ENCODE peak calls at places on chromosomes 2 and 18, in ten cellular contexts. L is Peyer's patch, I is heart left ventricle, R is breast epithelium, O is adrenal gland, E is HepG2, K is stomach, U is IMR-90, W is body of pancreas, J is esophagus squamous epithelium. X is an unnamed sample.

GRCh38 chr2:153196378-153197058 is 282.0 kb downstream of the RPRM start:
- DNase-seq in W (no peak), R (no peak), O (no peak), J (no peak), I (no peak), L (peak), U (no peak), E (no peak), K (no peak), X (no peak)

GRCh38 chr2:48315847-48316194 is 214.1 kb upstream of the STON1 start:
- DNase-seq in L (peak), I (no peak), K (no peak), R (no peak), W (peak), J (no peak), E (peak), U (no peak), O (no peak), X (no peak)

GRCh38 chr18:60624207-60624606 is 251.6 kb upstream of the MC4R start:
- DNase-seq in W (no peak), L (no peak), E (no peak), U (no peak), O (no peak), J (no peak), R (no peak), K (no peak), I (no peak), X (no peak)

GRCh38 chr18:13376841-13377351 is 158.3 kb downstream of the LDLRAD4 start:
- DNase-seq in K (no peak), J (no peak), W (no peak), R (no peak), I (no peak), U (no peak), L (peak), E (no peak), O (peak), X (peak)

GRCh38 chr2:207722773-207723424 is 11.5 kb downstream of the CCNYL1 start:
- DNase-seq in W (no peak), O (no peak), K (no peak), U (no peak), E (no peak), J (no peak), L (no peak), I (no peak), R (no peak), X (no peak)

GRCh38 chr2:28161466-28161865 is 231.2 kb upstream of the FOSL2 start:
- DNase-seq in R (no peak), W (no peak), L (no peak), U (no peak), J (no peak), I (no peak), E (no peak), O (no peak), K (no peak), X (no peak)

GRCh38 chr2:173957517-173957916 is 7.7 kb downstream of the SP3 start:
- DNase-seq in I (no peak), J (no peak), U (peak), O (no peak), R (no peak), W (no peak), K (no peak), E (no peak), L (no peak), X (no peak)

GRCh38 chr2:235406420-235406819 is 87.4 kb upstream of the AGAP1 start:
- DNase-seq in L (no peak), K (no peak), R (peak), W (peak), J (no peak), U (no peak), O (peak), I (no peak), E (no peak), X (no peak)

GRCh38 chr2:111121028-111121872 is 536 bp downstream of the BCL2L11 start:
- DNase-seq in U (no peak), L (peak), R (peak), O (peak), I (peak), J (no peak), K (peak), W (peak), E (peak), X (peak)

GRCh38 chr2:167127135-167127534 is 238.9 kb downstream of the XIRP2 start:
- DNase-seq in R (no peak), W (no peak), J (no peak), L (no peak), K (no peak), E (peak), O (no peak), U (peak), I (no peak), X (no peak)

GRCh38 chr2:46008082-46008870 is 288.9 kb upstream of the EPAS1 start:
- DNase-seq in E (no peak), J (no peak), U (peak), L (peak), W (no peak), K (no peak), I (no peak), R (no peak), O (no peak), X (no peak)

GRCh38 chr2:154264024-154264423 is 392.3 kb downstream of the GALNT13 start:
- DNase-seq in W (no peak), L (no peak), R (no peak), J (no peak), U (no peak), E (no peak), O (no peak), K (no peak), I (no peak), X (no peak)

GRCh38 chr2:20140321-20141055 is 84.4 kb downstream of the SDC1 start:
- DNase-seq in L (no peak), U (no peak), O (no peak), J (no peak), R (no peak), K (no peak), E (no peak), W (no peak), I (no peak), X (no peak)

GRCh38 chr2:20139828-20140227 is 85.1 kb downstream of the SDC1 start:
- DNase-seq in O (no peak), J (no peak), I (no peak), L (no peak), K (no peak), W (no peak), R (no peak), E (no peak), U (no peak), X (no peak)

GRCh38 chr2:20141806-20142205 is 83.1 kb downstream of the SDC1 start:
- DNase-seq in R (no peak), L (no peak), O (no peak), U (no peak), E (no peak), J (no peak), I (no peak), K (no peak), W (no peak), X (no peak)

GRCh38 chr2:20143263-20143662 is 81.7 kb downstream of the SDC1 start:
- DNase-seq in I (no peak), J (no peak), E (no peak), L (no peak), O (no peak), U (peak), R (no peak), K (no peak), W (no peak), X (peak)

GRCh38 chr2:20141056-20141762 is 83.7 kb downstream of the SDC1 start:
- DNase-seq in R (no peak), L (peak), E (peak), I (peak), O (peak), U (peak), J (no peak), W (no peak), K (peak), X (peak)
- TF ChIP-seq POLR2A in R (no peak), L (no peak), E (no peak), I (no peak), O (no peak), U (no peak), J (no peak), W (no peak), K (no peak), X (no peak)

GRCh38 chr18:11981383-11981632 is at the start of gene IMPA2:
- DNase-seq in W (no peak), K (no peak), O (no peak), J (no peak), U (no peak), R (no peak), E (no peak), L (no peak), I (no peak), X (no peak)
- TF ChIP-seq POLR2A in W (peak), K (no peak), O (no peak), J (peak), U (peak), R (peak), E (peak), L (peak), I (peak), X (no peak)

GRCh38 chr18:5237723-5238370 is 40.8 kb upstream of the AKAIN1 start:
- DNase-seq in R (peak), E (peak), I (peak), U (peak), W (peak), J (peak), L (peak), K (peak), O (peak), X (peak)
- TF ChIP-seq POLR2A in R (peak), E (peak), I (no peak), U (peak), W (peak), J (peak), L (peak), K (no peak), O (peak), X (peak)

GRCh38 chr2:152175368-152176112 is at the start of gene STAM2:
- DNase-seq in L (peak), K (peak), W (peak), O (peak), R (peak), I (peak), J (peak), U (peak), E (peak), X (peak)
- TF ChIP-seq POLR2A in L (peak), K (no peak), W (peak), O (peak), R (peak), I (no peak), J (peak), U (peak), E (peak), X (peak)

DNA sequence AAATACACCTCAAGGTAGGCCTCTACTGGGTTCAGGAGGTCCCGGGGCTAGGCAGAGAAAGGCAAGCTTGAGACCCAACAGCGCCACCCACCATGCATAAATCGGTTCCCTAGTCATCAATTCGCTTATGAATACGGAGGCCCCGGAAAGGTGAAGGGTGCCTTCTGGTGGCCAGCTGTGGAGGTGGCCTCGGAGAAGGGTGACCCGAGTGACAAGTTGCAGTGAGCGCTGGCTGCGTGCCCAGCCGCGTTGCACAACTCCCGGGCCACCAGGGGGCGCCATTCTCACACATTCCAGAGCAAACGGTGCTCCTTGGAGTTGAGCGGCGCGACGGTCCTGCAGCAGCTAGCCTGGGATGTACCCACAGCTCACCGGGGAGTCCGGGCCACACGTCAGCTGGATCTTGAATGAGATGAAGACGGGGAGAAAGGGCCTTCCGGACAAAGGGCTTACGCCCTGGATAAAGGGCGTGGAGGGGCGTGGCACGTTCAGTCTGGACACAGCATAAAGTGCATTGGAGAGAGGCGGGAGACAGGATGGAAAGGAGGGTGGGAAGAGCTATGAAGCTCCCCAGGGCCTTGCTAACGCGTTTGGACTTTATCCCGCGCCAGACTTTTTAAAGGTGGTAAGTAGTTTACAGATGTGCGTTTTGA is 20.4 kb downstream of the TMSB10 start:
- DNase-seq in J (peak), I (peak), U (peak), W (peak), L (peak), R (peak), K (peak), O (peak), E (peak), X (peak)
- TF ChIP-seq POLR2A in J (no peak), I (no peak), U (peak), W (no peak), L (peak), R (no peak), K (no peak), O (no peak), E (no peak), X (no peak)

GRCh38 chr2:3518496-3519254 is 656 bp downstream of the ADI1 start:
- DNase-seq in K (peak), W (peak), J (peak), U (peak), R (peak), O (peak), L (peak), E (peak), I (peak), X (peak)
- TF ChIP-seq POLR2A in K (no peak), W (no peak), J (no peak), U (peak), R (no peak), O (peak), L (peak), E (no peak), I (peak), X (no peak)

GRCh38 chr2:218404351-218405145 is 4.9 kb downstream of the CTDSP1 start:
- DNase-seq in O (no peak), U (no peak), I (no peak), E (no peak), L (no peak), K (no peak), J (no peak), R (no peak), W (no peak), X (no peak)

GRCh38 chr2:218407717-218408116 is 8.0 kb downstream of the CTDSP1 start:
- DNase-seq in E (no peak), I (no peak), K (no peak), U (no peak), R (no peak), W (no peak), L (no peak), J (no peak), O (no peak), X (no peak)

GRCh38 chr2:218406949-218407703 is 7.5 kb downstream of the CTDSP1 start:
- DNase-seq in O (peak), K (peak), I (peak), W (peak), J (no peak), U (peak), L (peak), R (no peak), E (no peak), X (peak)

GRCh38 chr2:218405365-218406208 is 5.9 kb downstream of the CTDSP1 start:
- DNase-seq in K (no peak), L (no peak), I (no peak), O (peak), R (no peak), U (no peak), J (no peak), E (no peak), W (no peak), X (no peak)

DNA sequence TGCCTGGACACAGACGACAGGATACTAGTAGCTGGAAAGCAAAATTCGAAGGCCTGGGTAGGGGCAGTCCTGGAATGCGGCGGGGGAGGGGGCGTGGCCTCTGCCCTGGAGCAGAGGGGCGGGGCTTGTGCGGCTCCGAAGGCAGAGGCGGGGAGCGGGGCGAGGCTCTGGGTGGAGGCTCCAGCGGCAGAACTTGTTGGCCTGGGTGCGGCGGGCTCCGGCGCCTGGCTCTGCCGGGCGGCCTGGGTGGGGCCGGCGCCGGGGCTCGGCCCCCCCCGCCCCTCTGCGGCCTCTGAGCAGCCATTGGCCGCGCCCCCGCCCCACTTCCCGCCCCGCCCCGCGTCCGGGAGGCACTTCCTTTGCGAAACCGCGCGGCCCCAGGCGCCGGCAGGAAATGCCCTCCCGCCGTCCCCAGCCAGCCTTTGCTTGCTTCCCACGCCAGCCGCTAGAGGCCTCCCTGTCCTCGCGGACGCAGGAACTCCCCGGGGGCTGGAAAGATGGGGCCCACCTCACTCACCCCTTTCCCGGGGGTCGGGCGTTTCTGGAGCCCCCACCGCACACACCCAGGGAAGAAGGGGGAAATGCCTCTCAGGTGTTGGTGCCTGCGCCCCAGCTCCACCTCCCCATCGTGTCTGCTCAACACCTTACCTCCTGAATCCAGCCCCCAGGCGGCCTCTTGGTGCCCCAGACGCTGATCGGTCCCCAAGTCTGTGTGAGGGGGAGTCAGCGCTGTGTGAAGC is 6.7 kb downstream of the CTDSP1 start:
- DNase-seq in W (peak), L (peak), R (peak), J (peak), I (peak), O (peak), E (peak), K (peak), U (peak), X (peak)
- TF ChIP-seq POLR2A in W (peak), L (no peak), R (no peak), J (no peak), I (no peak), O (no peak), E (no peak), K (no peak), U (peak), X (no peak)

GRCh38 chr18:49487711-49488310 is 777 bp upstream of the C18orf32 start:
- DNase-seq in I (no peak), L (no peak), U (no peak), J (no peak), E (no peak), O (no peak), R (no peak), K (no peak), W (no peak), X (no peak)

GRCh38 chr18:49491857-49492693 is 5.0 kb upstream of the C18orf32 start:
- DNase-seq in W (peak), K (peak), J (peak), I (peak), R (peak), U (peak), L (peak), E (peak), O (peak), X (peak)

GRCh38 chr18:49492694-49493033 is 5.6 kb upstream of the C18orf32 start:
- DNase-seq in O (no peak), I (no peak), E (no peak), J (no peak), L (no peak), R (no peak), W (no peak), K (no peak), U (no peak), X (no peak)

GRCh38 chr18:49491534-49491856 is 4.5 kb upstream of the C18orf32 start:
- DNase-seq in W (no peak), J (no peak), E (no peak), K (no peak), U (no peak), L (no peak), R (no peak), O (no peak), I (no peak), X (no peak)

DNA sequence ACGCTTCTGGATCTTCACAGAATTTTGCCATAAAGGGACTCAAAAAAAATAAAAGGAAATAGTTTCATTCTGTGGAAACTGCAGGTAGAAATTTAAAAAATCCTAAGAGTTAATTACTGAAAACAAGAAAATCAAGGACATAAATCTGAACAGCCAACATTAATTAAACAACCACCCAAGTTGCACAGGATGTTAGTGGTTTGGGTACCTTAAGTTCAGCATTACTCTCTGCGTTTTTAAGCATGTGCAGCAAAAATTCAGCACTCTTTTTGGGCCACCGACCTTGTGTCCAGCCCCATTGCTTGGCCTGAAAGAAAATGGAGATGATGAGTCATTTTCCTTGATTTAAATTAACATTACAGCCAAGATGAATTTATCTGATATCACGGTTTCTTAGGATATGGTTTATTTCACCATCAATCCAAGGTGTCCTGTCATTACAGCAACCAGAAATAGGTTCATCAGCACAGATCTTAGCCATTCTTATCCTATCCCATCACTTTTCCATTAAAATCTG is 3.3 kb upstream of the C18orf32 start:
- DNase-seq in R (no peak), W (no peak), U (no peak), I (no peak), E (no peak), K (no peak), J (no peak), O (no peak), L (no peak), X (no peak)
- TF ChIP-seq POLR2A in R (no peak), W (no peak), U (no peak), I (no peak), E (no peak), K (no peak), J (no peak), O (no peak), L (no peak), X (no peak)

GRCh38 chr2:165933211-165933610 is 20.4 kb downstream of the TTC21B start:
- DNase-seq in K (no peak), L (no peak), R (no peak), O (no peak), U (no peak), I (no peak), W (no peak), J (no peak), E (no peak), X (no peak)
- TF ChIP-seq POLR2A in K (no peak), L (no peak), R (no peak), O (no peak), U (no peak), I (no peak), W (no peak), J (no peak), E (no peak), X (no peak)

GRCh38 chr18:9613550-9614400 is 584 bp downstream of the PPP4R1 start:
- DNase-seq in O (peak), L (peak), R (peak), E (peak), J (no peak), K (peak), W (peak), U (peak), I (peak), X (peak)
- TF ChIP-seq POLR2A in O (no peak), L (peak), R (no peak), E (peak), J (peak), K (no peak), W (peak), U (peak), I (no peak), X (no peak)

X was measured in suprapubic skin.